ENCODE peak calls at places on chromosome 2, in seven cellular contexts. H is HCT116, M is K562, Z is HepG2, E is SK-N-SH, U is GM12878, L is H1. A is an unnamed sample.

GRCh38 chr2:56299166-56299806 is 115.5 kb downstream of the CCDC85A start:
- DNase-seq in H (no peak), M (no peak), Z (no peak), E (no peak), U (no peak), L (no peak), A (no peak)

GRCh38 chr2:49798570-49798969 is 644.3 kb upstream of the FSHR start:
- DNase-seq in H (no peak), M (no peak), Z (no peak), E (no peak), U (no peak), L (no peak), A (no peak)

GRCh38 chr2:186068154-186068826 is 329.7 kb downstream of the FSIP2 start:
- DNase-seq in H (no peak), M (no peak), Z (peak; percentile 39), E (peak; percentile 64), U (no peak), L (no peak), A (no peak)

GRCh38 chr2:134359367-134360081 is 105.7 kb downstream of the MGAT5 start:
- DNase-seq in H (peak; percentile 13), M (no peak), Z (peak; percentile 88), E (peak; percentile 23), U (no peak), L (no peak), A (no peak)

GRCh38 chr2:10333247-10333613 is 30.5 kb downstream of the HPCAL1 start:
- DNase-seq in H (no peak), M (no peak), Z (no peak), E (no peak), U (no peak), L (no peak), A (no peak)

GRCh38 chr2:187890690-187891089 is 336.5 kb upstream of the TFPI start:
- DNase-seq in H (no peak), M (no peak), Z (no peak), E (no peak), U (no peak), L (no peak), A (no peak)

GRCh38 chr2:11128258-11128951 is 26.9 kb upstream of the SLC66A3 start:
- DNase-seq in H (no peak), M (no peak), Z (no peak), E (no peak), U (no peak), L (no peak), A (peak; percentile 38)

GRCh38 chr2:174593574-174594203 is 3.9 kb downstream of the WIPF1 start:
- DNase-seq in H (no peak), M (no peak), Z (no peak), E (no peak), U (peak; percentile 90), L (no peak), A (no peak)

GRCh38 chr2:41966431-41966893 is 81.4 kb upstream of the PKDCC start:
- DNase-seq in H (no peak), M (no peak), Z (peak; percentile 58), E (no peak), U (no peak), L (no peak), A (peak; percentile 10)

GRCh38 chr2:231701456-231702373 is 6.6 kb upstream of the PTMA start:
- DNase-seq in H (no peak), M (no peak), Z (peak; percentile 45), E (no peak), U (no peak), L (no peak), A (no peak)
- TF ChIP-seq SIN3A in H (no peak), M (no peak), Z (no peak), E (no peak), U (no peak), L (no peak), A (no peak)

GRCh38 chr2:219532378-219532649 is 11.3 kb downstream of the CHPF start:
- DNase-seq in H (no peak), M (no peak), Z (no peak), E (no peak), U (no peak), L (no peak), A (no peak)

GRCh38 chr2:219531639-219532377 is 11.8 kb downstream of the CHPF start:
- DNase-seq in H (no peak), M (no peak), Z (no peak), E (no peak), U (no peak), L (no peak), A (no peak)

GRCh38 chr2:219527472-219527871 is 13.2 kb downstream of the ASIC4 start:
- DNase-seq in H (no peak), M (no peak), Z (no peak), E (no peak), U (no peak), L (no peak), A (no peak)

GRCh38 chr2:219527076-219527394 is 12.8 kb downstream of the ASIC4 start:
- DNase-seq in H (no peak), M (no peak), Z (no peak), E (peak; percentile 81), U (no peak), L (no peak), A (no peak)

DNA sequence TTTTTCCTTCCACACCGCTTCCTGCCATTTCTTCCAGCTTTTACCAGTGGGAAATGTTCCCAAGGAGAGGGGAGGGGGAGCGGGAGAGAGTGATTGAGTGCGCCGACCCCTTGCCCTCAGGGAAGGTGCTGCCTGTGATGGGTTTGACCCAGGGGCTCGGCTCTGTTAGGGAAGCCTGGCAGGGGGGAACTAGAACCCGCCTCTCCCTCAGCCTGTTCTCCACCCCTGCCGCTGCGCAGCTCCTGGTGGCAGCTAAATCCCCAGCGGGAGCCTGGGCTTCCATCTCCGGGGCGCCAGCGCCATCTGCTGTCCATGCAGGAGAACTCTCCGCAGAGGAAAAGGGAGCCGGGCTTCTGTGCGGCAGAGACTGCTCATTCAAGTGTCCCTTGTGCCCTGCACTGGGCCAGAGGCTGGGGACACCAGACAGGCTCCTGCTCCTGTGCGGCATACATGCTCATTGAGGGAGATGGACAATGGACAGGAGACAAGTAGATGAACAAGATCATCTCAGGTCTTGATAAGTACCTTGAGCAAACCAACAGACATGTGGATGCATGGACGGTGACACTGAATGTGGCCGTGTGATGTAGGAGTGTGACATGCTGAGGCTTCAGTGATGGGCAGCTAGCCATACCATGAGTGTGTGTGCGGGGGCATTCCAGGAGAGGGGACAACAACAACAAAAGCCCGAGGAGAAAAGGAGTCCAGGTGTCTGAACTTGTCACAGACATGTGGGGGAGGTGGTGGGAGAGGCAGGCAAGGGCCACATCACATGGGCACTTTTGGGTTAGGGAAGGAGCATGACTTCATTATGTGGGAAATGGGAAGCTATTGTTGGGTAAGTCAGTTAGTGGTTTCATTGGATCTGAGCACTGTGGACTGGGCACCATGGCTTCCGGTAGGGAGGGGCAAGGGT is 13.3 kb downstream of the CHPF start:
- DNase-seq in H (peak; percentile 71), M (peak; percentile 74), Z (peak; percentile 77), E (peak; percentile 93), U (no peak), L (peak; percentile 97), A (peak; percentile 62)
- TF ChIP-seq SIN3A in H (no peak), M (no peak), Z (no peak), E (no peak), U (no peak), L (no peak), A (no peak)

GRCh38 chr2:201008000-201008829 is 44.8 kb upstream of the ORC2 start:
- DNase-seq in H (no peak), M (no peak), Z (peak; percentile 97), E (no peak), U (no peak), L (no peak), A (no peak)
- TF ChIP-seq SIN3A in H (no peak), M (no peak), Z (no peak), E (no peak), U (no peak), L (no peak), A (no peak)

DNA sequence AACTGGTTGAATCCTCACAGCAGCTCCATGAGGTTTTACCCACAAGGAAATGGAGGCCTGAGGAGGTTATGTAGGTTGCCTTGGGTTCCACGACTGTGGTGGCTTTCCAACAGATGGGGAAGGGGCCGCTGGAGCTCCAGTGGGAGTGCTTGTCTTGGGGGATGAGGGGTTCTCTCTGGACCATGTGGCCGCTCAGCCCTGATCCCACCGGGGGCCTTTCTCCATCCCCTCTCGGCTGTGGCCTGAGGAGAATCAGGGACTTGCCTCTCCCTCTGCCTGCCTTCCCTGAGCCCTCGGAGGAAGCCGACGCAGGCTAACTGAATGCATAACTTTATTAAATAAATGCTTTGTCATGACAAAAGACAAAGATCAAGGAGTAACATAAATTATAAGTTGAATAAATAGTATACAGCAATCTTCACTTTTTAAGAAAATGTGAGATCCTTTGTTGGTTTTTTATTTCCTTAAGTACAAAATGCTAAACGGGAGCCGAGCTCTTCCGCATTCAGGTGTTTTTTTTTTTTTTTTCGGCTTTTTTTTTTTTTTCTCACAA is 23.5 kb downstream of the IGFBP5 start:
- DNase-seq in H (no peak), M (no peak), Z (no peak), E (no peak), U (no peak), L (no peak), A (no peak)
- TF ChIP-seq SIN3A in H (no peak), M (no peak), Z (no peak), E (no peak), U (no peak), L (no peak), A (no peak)

GRCh38 chr2:90077948-90078347 is 1386.5 kb downstream of the RPIA start:
- DNase-seq in H (no peak), M (no peak), Z (no peak), E (no peak), U (no peak), L (no peak), A (no peak)
- TF ChIP-seq SIN3A in H (no peak), M (no peak), Z (no peak), E (no peak), U (no peak), L (no peak), A (no peak)

DNA sequence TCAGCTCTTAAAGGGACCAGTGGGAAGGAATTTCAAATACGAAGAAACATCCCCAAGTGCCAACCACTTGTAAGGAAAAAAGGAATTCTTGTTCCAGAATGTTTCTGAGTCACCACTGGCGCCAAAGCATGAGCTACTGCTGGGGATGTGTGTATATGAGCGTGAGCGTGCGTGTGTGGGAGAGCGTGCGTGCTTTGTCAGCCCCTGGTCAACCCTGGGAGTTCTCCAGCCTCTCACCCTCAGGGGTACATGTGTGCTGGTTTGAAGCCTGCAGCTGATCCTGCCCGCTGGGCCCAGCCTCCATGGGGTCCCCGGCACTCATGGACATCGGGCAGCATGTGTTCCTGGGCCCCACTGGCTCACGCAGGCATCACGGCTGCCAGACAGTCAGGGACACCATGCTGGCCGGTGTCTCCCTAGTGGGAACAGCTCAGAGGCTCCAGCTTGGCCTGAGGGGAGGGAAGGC is 17.1 kb downstream of the HS6ST1 start:
- DNase-seq in H (no peak), M (no peak), Z (no peak), E (no peak), U (no peak), L (no peak), A (no peak)
- TF ChIP-seq SIN3A in H (no peak), M (no peak), Z (no peak), E (no peak), U (no peak), L (no peak), A (no peak)

A was measured in Panc1.